ENCODE peak calls at places on chromosomes 5 and 9, in five cellular contexts. Z, F, Y, A and B are unnamed samples.

GRCh38 chr5:82406200-82406773 is 128.1 kb upstream of the RPS23 start:
- DNase-seq in Z (no peak), F (peak), Y (no peak), A (no peak), B (no peak)

GRCh38 chr5:56827043-56827442 is 11.7 kb downstream of the MAP3K1 start:
- DNase-seq in Z (peak), F (no peak), Y (no peak), A (no peak), B (peak)

GRCh38 chr5:88889165-88890069 is 6.4 kb upstream of the MEF2C start:
- DNase-seq in Z (peak), F (peak), Y (peak), A (peak), B (no peak)

GRCh38 chr9:133967024-133967741 is 24.9 kb downstream of the VAV2 start:
- DNase-seq in Z (no peak), F (no peak), Y (no peak), A (no peak), B (no peak)

GRCh38 chr5:83441752-83442151 is 29.8 kb upstream of the VCAN start:
- DNase-seq in Z (no peak), F (no peak), Y (no peak), A (no peak), B (no peak)

GRCh38 chr9:130664191-130665028 is at the start of gene PRDM12:
- DNase-seq in Z (no peak), F (no peak), Y (no peak), A (no peak), B (no peak)

GRCh38 chr9:100111235-100111634 is 12.2 kb downstream of the INVS start:
- DNase-seq in Z (no peak), F (peak), Y (peak), A (no peak), B (no peak)

GRCh38 chr9:132141948-132142594 is 19.8 kb upstream of the NTNG2 start:
- DNase-seq in Z (no peak), F (no peak), Y (no peak), A (no peak), B (no peak)

GRCh38 chr5:134845335-134845851 is 375 bp upstream of the C5orf24 start:
- DNase-seq in Z (no peak), F (no peak), Y (no peak), A (no peak), B (no peak)

GRCh38 chr5:157361865-157362465 is 96.0 kb downstream of the CYFIP2 start:
- DNase-seq in Z (no peak), F (peak), Y (no peak), A (no peak), B (no peak)

GRCh38 chr9:17005085-17005484 is 129.8 kb upstream of the CNTLN start:
- DNase-seq in Z (no peak), F (peak), Y (peak), A (no peak), B (no peak)

GRCh38 chr9:129270205-129270604 is 92.1 kb upstream of the IER5L start:
- DNase-seq in Z (peak), F (no peak), Y (no peak), A (no peak), B (peak)

GRCh38 chr5:78716221-78716620 is 67.6 kb upstream of the LHFPL2 start:
- DNase-seq in Z (no peak), F (no peak), Y (no peak), A (no peak), B (no peak)

GRCh38 chr9:116605904-116606341 is 81.2 kb upstream of the TRIM32 start:
- DNase-seq in Z (no peak), F (no peak), Y (no peak), A (no peak), B (no peak)

GRCh38 chr9:38417003-38417965 is 7.0 kb downstream of the IGFBPL1 start:
- DNase-seq in Z (no peak), F (no peak), Y (peak), A (peak), B (peak)

DNA sequence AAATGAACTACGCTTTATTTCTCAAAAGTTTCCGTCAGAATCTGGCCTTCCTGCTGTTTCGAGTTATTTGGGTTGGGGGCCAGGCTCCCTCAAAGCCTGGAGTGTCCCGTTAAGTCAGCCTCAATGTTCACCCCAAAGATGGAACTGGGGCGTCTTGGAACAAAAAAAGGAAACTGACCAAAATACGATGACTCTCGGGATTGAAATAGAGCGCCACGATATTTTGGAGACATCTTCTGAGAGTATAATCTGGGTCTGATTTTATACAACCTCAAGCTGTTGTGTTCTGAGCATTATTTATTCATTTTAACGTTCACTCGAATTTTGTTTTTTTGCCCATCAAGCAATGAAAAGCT is 28.1 kb downstream of the TLX3 start:
- DNase-seq in Z (no peak), F (no peak), Y (no peak), A (no peak), B (no peak)
- H3K4me3 ChIP-seq in Z (peak), F (peak), Y (peak), A (no peak), B (no peak)

DNA sequence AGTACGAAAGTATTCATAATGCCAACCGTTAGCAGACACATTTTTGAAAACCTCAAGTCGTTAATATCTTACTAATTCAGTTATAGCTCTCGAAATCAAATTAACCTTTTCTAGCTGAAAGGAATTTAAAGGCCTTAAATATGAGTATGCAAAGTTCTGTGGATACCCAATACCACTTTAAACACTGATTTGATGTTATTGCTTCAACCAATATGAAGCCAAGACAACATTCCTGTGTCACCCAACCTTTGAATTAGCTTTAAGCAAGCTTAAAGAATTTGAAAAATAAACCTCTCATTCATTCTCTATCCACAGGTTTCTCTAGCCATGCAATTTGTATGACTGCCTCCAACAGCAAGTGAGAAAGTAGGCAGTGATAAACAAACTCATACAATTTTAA is 204.4 kb downstream of the MCTP1 start:
- DNase-seq in Z (no peak), F (peak), Y (no peak), A (no peak), B (no peak)
- H3K4me3 ChIP-seq in Z (peak), F (peak), Y (peak), A (no peak), B (no peak)

GRCh38 chr5:150642991-150643710 is 2.7 kb downstream of the SYNPO start:
- DNase-seq in Z (no peak), F (no peak), Y (no peak), A (no peak), B (no peak)

GRCh38 chr5:150644058-150644457 is 3.6 kb downstream of the SYNPO start:
- DNase-seq in Z (no peak), F (no peak), Y (no peak), A (no peak), B (no peak)

GRCh38 chr5:150644496-150644895 is 4.0 kb downstream of the SYNPO start:
- DNase-seq in Z (no peak), F (no peak), Y (no peak), A (no peak), B (no peak)

GRCh38 chr5:150647275-150648251 is 7.1 kb downstream of the SYNPO start:
- DNase-seq in Z (no peak), F (no peak), Y (no peak), A (no peak), B (no peak)

DNA sequence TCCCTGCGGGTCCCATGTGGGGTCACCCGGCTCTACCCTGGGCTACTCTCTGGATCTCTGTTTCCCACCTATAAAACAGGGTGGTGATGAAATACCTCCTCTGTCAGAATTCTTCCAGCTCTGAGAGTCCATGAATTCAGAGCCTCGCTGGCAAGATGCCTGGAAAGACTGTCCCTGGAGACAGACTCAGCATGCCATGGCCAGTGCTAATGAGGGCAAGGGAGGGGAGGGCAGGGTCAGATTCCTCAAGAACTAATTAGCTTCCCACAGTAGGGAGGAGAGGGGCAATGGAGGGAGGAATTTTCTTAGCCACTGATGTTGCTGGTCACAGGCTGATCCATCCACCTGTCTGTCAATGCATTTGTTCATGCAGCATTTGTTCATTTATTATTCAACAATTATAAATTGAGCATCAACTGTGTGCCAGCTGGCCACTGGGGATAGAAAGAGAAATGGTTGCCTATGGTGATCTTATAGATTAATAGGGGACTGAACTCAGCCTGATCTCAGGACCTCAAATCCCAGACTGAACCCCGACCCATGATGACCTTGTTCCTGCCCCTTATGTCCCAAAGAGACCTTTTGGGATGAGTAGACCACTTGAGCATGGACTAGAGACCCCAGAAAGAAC is 4.7 kb downstream of the SYNPO start:
- DNase-seq in Z (no peak), F (peak), Y (no peak), A (no peak), B (no peak)
- H3K4me3 ChIP-seq in Z (no peak), F (no peak), Y (no peak), A (no peak), B (no peak)

DNA sequence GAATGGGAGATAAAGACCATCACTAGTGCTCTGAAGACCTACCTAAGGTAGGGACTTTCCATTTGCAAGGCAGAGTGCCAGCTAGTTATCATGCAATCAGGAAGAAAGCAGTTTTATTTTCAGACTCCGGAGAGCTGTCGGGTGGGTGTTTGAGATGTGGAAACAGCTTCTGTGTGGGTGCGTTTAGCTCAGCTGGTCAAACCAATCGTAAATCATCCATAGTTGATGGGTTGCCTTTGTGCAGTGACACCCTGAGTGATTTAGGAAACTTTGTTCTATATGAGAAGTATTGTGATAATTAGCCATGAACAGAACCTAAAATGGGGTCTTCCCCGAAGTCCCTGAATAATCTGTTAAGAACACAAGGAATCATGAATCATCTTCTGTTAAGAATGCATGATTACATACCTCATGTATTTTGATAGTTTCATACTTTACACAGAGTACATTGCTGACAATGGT is 284.3 kb downstream of the ARHGAP26 start:
- DNase-seq in Z (peak), F (no peak), Y (peak), A (peak), B (no peak)
- H3K4me3 ChIP-seq in Z (peak), F (no peak), Y (no peak), A (peak), B (no peak)

DNA sequence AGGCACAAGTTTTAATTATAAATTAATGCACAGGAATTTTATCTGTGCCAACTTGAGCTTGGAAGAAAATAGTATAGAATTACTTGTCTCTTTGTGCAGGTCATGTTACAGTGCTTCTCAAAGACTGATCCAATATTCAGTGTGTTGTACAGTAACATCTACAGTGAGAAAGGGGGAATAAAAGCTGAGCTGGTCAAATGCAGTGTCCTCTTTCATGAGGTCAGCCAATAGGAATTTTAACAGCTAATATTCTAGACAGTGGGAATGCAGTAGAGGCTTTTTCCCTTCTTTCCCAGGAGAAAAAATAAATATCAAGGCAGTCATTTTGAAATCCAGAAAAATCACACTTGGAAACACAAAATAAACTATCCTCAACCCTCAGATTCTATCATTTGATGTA is 95.7 kb upstream of the ITGA1 start:
- DNase-seq in Z (no peak), F (peak), Y (no peak), A (no peak), B (no peak)
- H3K4me3 ChIP-seq in Z (no peak), F (no peak), Y (no peak), A (no peak), B (no peak)

DNA sequence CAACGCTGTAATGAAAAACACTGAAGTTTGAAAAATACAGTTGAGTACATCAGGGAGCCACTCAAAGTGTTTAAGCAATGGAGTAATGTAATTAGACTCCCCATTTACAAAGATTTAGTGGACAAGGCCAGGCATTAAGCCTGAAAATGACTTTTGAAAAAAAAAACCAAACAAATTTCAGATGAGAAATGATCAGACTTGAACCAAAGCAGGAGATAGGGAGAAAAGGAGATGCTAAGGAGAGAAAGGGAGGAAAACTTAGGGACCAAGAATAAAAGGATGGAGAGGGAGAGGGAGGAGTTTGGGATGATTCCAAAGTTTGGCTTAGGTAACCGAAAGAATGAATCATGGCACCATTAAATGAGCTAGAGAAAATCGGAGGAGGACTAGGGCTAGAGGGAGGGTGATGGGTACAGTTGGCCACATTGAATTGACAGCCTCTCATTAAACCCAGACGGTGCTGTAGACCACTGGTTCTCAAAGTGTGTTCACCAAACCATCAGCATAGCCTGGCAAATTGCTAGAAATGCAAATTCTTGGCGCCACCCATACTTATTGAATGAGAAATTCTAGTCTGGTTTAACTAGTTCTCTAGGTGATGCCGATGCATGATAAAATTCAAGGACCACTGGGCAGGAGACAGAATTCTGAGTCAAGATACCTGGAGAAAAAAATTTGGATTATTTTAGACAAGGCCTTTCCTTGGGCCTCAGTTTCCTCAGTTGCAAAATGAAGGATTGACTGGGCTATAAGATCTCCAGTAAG is 6.2 kb upstream of the CPEB4 start:
- DNase-seq in Z (no peak), F (no peak), Y (no peak), A (no peak), B (no peak)
- H3K4me3 ChIP-seq in Z (no peak), F (no peak), Y (no peak), A (no peak), B (no peak)

GRCh38 chr5:172879434-172879828 is 45.4 kb downstream of the ERGIC1 start:
- DNase-seq in Z (no peak), F (no peak), Y (no peak), A (no peak), B (no peak)
- H3K4me3 ChIP-seq in Z (no peak), F (no peak), Y (no peak), A (no peak), B (no peak)